ENCODE peak calls at places on chromosomes 7 and 10, in seven cellular contexts. Q, H, N, G, A, L and V are unnamed samples.

GRCh38 chr10:71769279-71769823 is 4.0 kb downstream of the VSIR start:
- DNase-seq in L (peak), G (no peak), N (peak), Q (no peak), A (no peak), H (no peak), V (no peak)

GRCh38 chr10:28800144-28800543 is 122.8 kb downstream of the BAMBI start:
- DNase-seq in G (no peak), Q (peak), N (peak), L (peak), H (no peak), A (no peak), V (no peak)

GRCh38 chr10:95290446-95290800 is 380 bp downstream of the PDLIM1 start:
- DNase-seq in N (no peak), L (no peak), A (no peak), Q (peak), G (no peak), H (no peak), V (no peak)

GRCh38 chr10:124721295-124722052 is 22.7 kb downstream of the FAM53B start:
- DNase-seq in G (no peak), A (no peak), H (peak), Q (no peak), N (no peak), L (no peak), V (no peak)

GRCh38 chr10:119872860-119873671 is 423 bp upstream of the MCMBP start:
- DNase-seq in G (peak), H (peak), L (peak), A (peak), N (peak), Q (peak), V (peak)

GRCh38 chr10:119342017-119342734 is 134.8 kb downstream of the GRK5 start:
- DNase-seq in H (peak), A (no peak), Q (no peak), N (no peak), G (no peak), L (peak), V (peak)

GRCh38 chr7:142228681-142229080 is 29.2 kb downstream of the PRSS58 start:
- DNase-seq in H (no peak), A (no peak), N (no peak), L (no peak), G (no peak), Q (no peak), V (no peak)

GRCh38 chr10:130050008-130050407 is 60.6 kb downstream of the C10orf143 start:
- DNase-seq in N (no peak), L (no peak), A (no peak), G (no peak), H (no peak), Q (no peak), V (no peak)

GRCh38 chr7:16918288-16918895 is 36.6 kb upstream of the AGR3 start:
- DNase-seq in H (peak), A (no peak), L (peak), N (peak), Q (peak), G (no peak), V (no peak)

GRCh38 chr10:129952771-129953489 is 11.1 kb downstream of the EBF3 start:
- DNase-seq in A (no peak), H (no peak), L (peak), G (no peak), Q (no peak), N (no peak), V (peak)

GRCh38 chr10:34817586-34817985 is 2.5 kb upstream of the PARD3 start:
- DNase-seq in A (no peak), Q (no peak), L (no peak), G (no peak), N (no peak), H (no peak), V (peak)

GRCh38 chr10:8211631-8212030 is 157.1 kb downstream of the GATA3 start:
- DNase-seq in Q (no peak), L (no peak), A (no peak), N (no peak), H (no peak), G (no peak), V (no peak)

GRCh38 chr10:109866995-109867635 is 56.2 kb downstream of the XPNPEP1 start:
- DNase-seq in L (peak), Q (no peak), G (no peak), H (no peak), A (no peak), N (no peak), V (no peak)

GRCh38 chr10:44723654-44724053 is 187.5 kb upstream of the TMEM72 start:
- DNase-seq in L (peak), Q (no peak), N (peak), G (peak), H (peak), A (no peak), V (peak)

GRCh38 chr10:26574783-26575182 is 122.7 kb upstream of the PDSS1 start:
- DNase-seq in L (no peak), G (no peak), H (no peak), A (no peak), N (no peak), Q (no peak), V (no peak)

GRCh38 chr10:119778776-119779445 is 53.1 kb downstream of the INPP5F start:
- DNase-seq in A (peak), N (no peak), L (no peak), Q (no peak), G (no peak), H (no peak), V (no peak)

GRCh38 chr7:73963252-73963822 is 64.6 kb upstream of the ELN start:
- DNase-seq in L (no peak), H (no peak), Q (no peak), G (no peak), N (no peak), A (no peak), V (no peak)

GRCh38 chr10:114183563-114183962 is 4.4 kb downstream of the TDRD1 start:
- DNase-seq in N (no peak), Q (no peak), H (no peak), G (no peak), L (no peak), A (no peak), V (no peak)

GRCh38 chr10:113712755-113713154 is 33.0 kb downstream of the CASP7 start:
- DNase-seq in L (no peak), N (no peak), Q (no peak), H (no peak), A (no peak), G (no peak), V (no peak)

GRCh38 chr10:22321156-22321711 is 335 bp downstream of the BMI1 start:
- DNase-seq in H (no peak), G (no peak), A (peak), Q (peak), L (peak), N (peak), V (no peak)

GRCh38 chr10:72483452-72483851 is 128.7 kb upstream of the DNAJB12 start:
- DNase-seq in Q (no peak), H (no peak), G (no peak), N (no peak), L (no peak), A (no peak), V (no peak)

GRCh38 chr7:96308253-96308949 is 13.5 kb downstream of the SLC25A13 start:
- DNase-seq in H (no peak), L (no peak), A (no peak), G (no peak), Q (peak), N (no peak), V (no peak)

GRCh38 chr10:128512767-128513166 is 386.5 kb upstream of the MKI67 start:
- DNase-seq in G (no peak), N (no peak), Q (no peak), L (no peak), H (no peak), A (no peak), V (no peak)

GRCh38 chr7:51034531-51035264 is 252.0 kb upstream of the GRB10 start:
- DNase-seq in G (peak), N (peak), Q (peak), H (no peak), L (peak), A (peak), V (peak)

GRCh38 chr10:7572435-7572834 is 94.3 kb downstream of the ITIH5 start:
- DNase-seq in L (no peak), A (no peak), H (no peak), Q (peak), N (no peak), G (no peak), V (no peak)

GRCh38 chr10:126243976-126244375 is 144.3 kb downstream of the ADAM12 start:
- DNase-seq in N (peak), H (no peak), A (no peak), Q (no peak), L (peak), G (no peak), V (no peak)

GRCh38 chr7:97871659-97872024 is 566 bp downstream of the ASNS start:
- DNase-seq in N (no peak), G (peak), H (peak), A (no peak), L (no peak), Q (no peak), V (no peak)

GRCh38 chr10:101001225-101002035 is 1.8 kb downstream of the LZTS2 start:
- DNase-seq in G (no peak), N (peak), A (no peak), L (peak), H (peak), Q (peak), V (peak)

GRCh38 chr7:123754295-123754871 is 5.6 kb upstream of the WASL start:
- DNase-seq in L (no peak), G (no peak), H (no peak), A (no peak), Q (no peak), N (no peak), V (no peak)

GRCh38 chr7:98619450-98620321 is 2.6 kb downstream of the NPTX2 start:
- DNase-seq in N (peak), G (no peak), H (peak), Q (peak), L (peak), A (no peak), V (no peak)

GRCh38 chr7:143367972-143368371 is 5.5 kb upstream of the FAM131B start:
- DNase-seq in L (no peak), N (no peak), Q (no peak), G (no peak), H (no peak), A (peak), V (no peak)

GRCh38 chr10:88181902-88182671 is 318.7 kb downstream of the PTEN start:
- DNase-seq in A (no peak), Q (no peak), G (no peak), N (no peak), L (no peak), H (no peak), V (no peak)

GRCh38 chr10:1608408-1609037 is 128.8 kb downstream of the ADARB2 start:
- DNase-seq in Q (no peak), A (no peak), L (no peak), H (no peak), N (no peak), G (no peak), V (no peak)

GRCh38 chr10:71590786-71591350 is 128.7 kb downstream of the C10orf105 start:
- DNase-seq in G (no peak), L (no peak), H (no peak), N (no peak), Q (no peak), A (no peak), V (no peak)

GRCh38 chr10:31604141-31604540 is 285.1 kb downstream of the ZEB1 start:
- DNase-seq in L (peak), A (no peak), H (no peak), N (no peak), G (no peak), Q (peak), V (no peak)

GRCh38 chr7:32890553-32891045 is 961 bp downstream of the KBTBD2 start:
- DNase-seq in A (peak), G (peak), L (peak), N (peak), Q (peak), H (peak), V (no peak)

GRCh38 chr10:74932648-74933047 is 106.2 kb downstream of the KAT6B start:
- DNase-seq in H (peak), N (no peak), A (no peak), L (no peak), Q (no peak), G (no peak), V (peak)

GRCh38 chr7:102125127-102125561 is 161.5 kb upstream of the SH2B2 start:
- DNase-seq in H (peak), N (peak), Q (peak), L (peak), A (peak), G (peak), V (peak)
- H3K27ac ChIP-seq in H (no peak), N (peak), Q (peak), L (peak), A (no peak), G (peak), V (peak)

DNA sequence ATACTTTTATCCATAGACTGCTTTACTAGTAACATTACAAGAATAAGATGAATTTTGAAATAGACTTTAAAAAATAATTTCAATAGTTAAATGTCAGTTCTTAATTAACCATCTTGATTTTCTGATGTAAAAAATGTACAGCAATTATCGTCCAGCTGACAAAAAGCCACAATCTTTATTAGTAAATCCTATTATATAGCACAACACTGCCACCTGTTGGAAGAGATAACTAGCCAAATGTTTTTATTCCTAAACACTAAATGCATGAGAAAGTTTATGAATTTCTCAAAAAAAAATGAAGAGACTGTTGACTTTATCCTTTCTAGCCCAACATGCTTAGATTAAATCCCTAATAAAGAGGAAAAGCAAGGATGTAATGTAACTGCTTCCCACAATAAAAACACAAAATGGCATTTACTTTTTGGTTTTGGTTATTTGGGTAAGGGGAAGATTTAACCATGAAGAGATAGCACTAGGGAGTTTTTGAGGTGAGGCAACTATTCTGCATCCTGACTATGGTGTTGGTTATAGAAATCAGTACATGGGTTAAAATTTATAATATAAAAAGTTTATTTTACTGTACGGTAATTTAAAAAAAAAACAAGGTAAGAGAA is 8.0 kb downstream of the COA1 start:
- DNase-seq in H (peak), G (peak), Q (peak), N (peak), L (peak), A (no peak), V (no peak)
- H3K27ac ChIP-seq in H (no peak), G (no peak), Q (no peak), N (no peak), L (no peak), A (no peak), V (no peak)

DNA sequence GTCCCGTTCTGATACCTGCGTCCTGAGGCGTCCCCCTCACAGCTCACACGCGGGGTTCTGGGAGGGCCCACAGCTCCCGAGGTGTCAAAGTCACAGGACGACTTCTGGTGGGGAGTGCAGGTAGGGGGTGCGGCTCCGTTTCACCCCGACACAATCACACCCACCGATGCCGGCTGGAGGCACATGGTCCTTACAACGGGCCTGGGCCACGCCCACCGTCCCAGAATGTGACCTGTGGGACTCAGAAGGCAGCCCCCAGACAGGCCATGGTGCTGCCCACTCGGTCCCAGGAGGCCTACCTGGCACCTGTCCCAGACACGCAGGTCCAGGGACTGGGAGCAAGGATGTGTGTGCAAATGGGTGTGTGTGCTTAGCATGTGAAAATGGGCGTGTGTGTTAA is 86.0 kb downstream of the UNCX start:
- DNase-seq in N (no peak), G (no peak), A (no peak), H (no peak), Q (no peak), L (no peak), V (no peak)
- H3K27ac ChIP-seq in N (no peak), G (no peak), A (no peak), H (no peak), Q (no peak), L (no peak), V (no peak)

GRCh38 chr7:106583706-106584690 is 77.0 kb downstream of the CCDC71L start:
- DNase-seq in Q (no peak), N (no peak), H (no peak), A (no peak), L (no peak), G (no peak), V (no peak)
- H3K27ac ChIP-seq in Q (no peak), N (no peak), H (no peak), A (no peak), L (no peak), G (no peak), V (no peak)